ENCODE peak calls at places on chromosomes 16 and 17, in five cellular contexts. V is RWPE2, S is HT-29, I is NCI-H1105 treated with DMSO at 0.1 percent for 48 hours, F is ELR. A is an unnamed sample.

GRCh38 chr17:75752405-75753192 is 12.4 kb downstream of the GALK1 start:
- DNase-seq in V (no peak), F (no peak), I (no peak), S (no peak), A (peak; percentile 45)

GRCh38 chr17:77393867-77394539 is 253.2 kb downstream of the SEC14L1 start:
- DNase-seq in F (no peak), I (no peak), V (no peak), S (no peak), A (no peak)

GRCh38 chr17:17754719-17755686 is 73.7 kb downstream of the RAI1 start:
- DNase-seq in V (no peak), S (no peak), I (no peak), F (no peak), A (no peak)

GRCh38 chr17:70855401-70856054 is 686.2 kb downstream of the KCNJ2 start:
- DNase-seq in S (peak; percentile 8), I (peak; percentile 89), F (peak; percentile 50), V (no peak), A (peak; percentile 96)

GRCh38 chr17:35001549-35001948 is 21.2 kb downstream of the LIG3 start:
- DNase-seq in V (no peak), S (no peak), F (peak; percentile 17), I (no peak), A (no peak)

GRCh38 chr16:85360323-85361277 is 248.3 kb upstream of the CIBAR2 start:
- DNase-seq in V (peak; percentile 91), F (no peak), I (peak; percentile 96), S (peak; percentile 57), A (peak; percentile 95)

GRCh38 chr17:39018267-39019134 is 51.3 kb upstream of the FBXO47 start:
- DNase-seq in F (no peak), S (peak; percentile 25), V (no peak), I (no peak), A (no peak)

GRCh38 chr17:3966720-3967363 is 2.6 kb upstream of the ATP2A3 start:
- DNase-seq in S (peak; percentile 56), V (no peak), F (no peak), I (no peak), A (peak; percentile 45)

GRCh38 chr16:60651351-60651750 is 1384.9 kb downstream of the CDH8 start:
- DNase-seq in S (no peak), F (no peak), I (no peak), V (no peak), A (no peak)

GRCh38 chr16:66366433-66367299 is at the start of gene CDH5:
- DNase-seq in F (no peak), V (no peak), I (no peak), S (no peak), A (peak; percentile 17)

GRCh38 chr17:6642592-6642991 is 1.7 kb downstream of the TXNDC17 start:
- DNase-seq in V (no peak), S (no peak), I (no peak), F (peak; percentile 35), A (no peak)

GRCh38 chr17:64020068-64020766 is at the start of gene ICAM2:
- DNase-seq in S (no peak), F (peak; percentile 33), I (no peak), V (peak; percentile 34), A (peak; percentile 59)

GRCh38 chr16:80671281-80671849 is 130.6 kb downstream of the DYNLRB2 start:
- DNase-seq in V (no peak), I (no peak), S (no peak), F (no peak), A (no peak)

GRCh38 chr16:10504404-10504885 is 76.0 kb downstream of the EMP2 start:
- DNase-seq in S (peak; percentile 36), F (no peak), I (no peak), V (no peak), A (no peak)

GRCh38 chr16:58628845-58629680 is 563 bp downstream of the CNOT1 start:
- DNase-seq in F (peak; percentile 56), S (peak; percentile 58), V (peak; percentile 74), I (peak; percentile 4), A (peak; percentile 61)

GRCh38 chr17:8609910-8610309 is 20.6 kb downstream of the MYH10 start:
- DNase-seq in I (no peak), F (peak; percentile 8), S (no peak), V (no peak), A (no peak)

GRCh38 chr17:72764632-72765041 is 327.9 kb downstream of the SLC39A11 start:
- DNase-seq in V (no peak), S (no peak), F (peak; percentile 34), I (no peak), A (no peak)

GRCh38 chr17:10059684-10060211 is 138.7 kb downstream of the GAS7 start:
- DNase-seq in V (no peak), F (no peak), S (no peak), I (no peak), A (no peak)

A was measured in NCI-H69.